ENCODE peak calls at places on chromosome 18, in four cellular contexts. W is GM20000, T is Calu3, M is vagina. A is an unnamed sample.

GRCh38 chr18:52723456-52724065 is 383.6 kb downstream of the DCC start:
- DNase-seq in W (no peak), T (no peak), M (no peak), A (no peak)

GRCh38 chr18:494602-494983 is 5.9 kb downstream of the COLEC12 start:
- DNase-seq in W (no peak), T (no peak), M (no peak), A (no peak)

GRCh38 chr18:46148810-46149209 is 44.6 kb downstream of the HAUS1 start:
- DNase-seq in W (peak), T (peak), M (no peak), A (peak)

GRCh38 chr18:6763524-6763923 is 34.0 kb downstream of the ARHGAP28 start:
- DNase-seq in W (no peak), T (no peak), M (no peak), A (no peak)

GRCh38 chr18:63421514-63421913 is 762 bp downstream of the VPS4B start:
- DNase-seq in W (no peak), T (no peak), M (no peak), A (no peak)

GRCh38 chr18:64851796-64852195 is 702.9 kb upstream of the LINC00305 start:
- DNase-seq in W (no peak), T (peak), M (no peak), A (no peak)

GRCh38 chr18:42437646-42438045 is 482.6 kb downstream of the PIK3C3 start:
- DNase-seq in W (no peak), T (no peak), M (no peak), A (no peak)

GRCh38 chr18:48715651-48716354 is 177.0 kb downstream of the CTIF start:
- DNase-seq in W (peak), T (no peak), M (no peak), A (peak)

GRCh38 chr18:21369146-21369545 is 127.1 kb downstream of the GREB1L start:
- DNase-seq in W (no peak), T (no peak), M (no peak), A (no peak)

GRCh38 chr18:26207937-26208336 is 18.3 kb upstream of the TAF4B start:
- DNase-seq in W (no peak), T (no peak), M (no peak), A (no peak)

GRCh38 chr18:8084160-8084559 is 517.0 kb downstream of the PTPRM start:
- DNase-seq in W (no peak), T (peak), M (no peak), A (no peak)

GRCh38 chr18:28916436-28916835 is 739.5 kb upstream of the CDH2 start:
- DNase-seq in W (no peak), T (no peak), M (no peak), A (no peak)

GRCh38 chr18:6982398-6982797 is 135.2 kb downstream of the LAMA1 start:
- DNase-seq in W (no peak), T (no peak), M (no peak), A (no peak)

GRCh38 chr18:53018791-53019190 is 678.8 kb downstream of the DCC start:
- DNase-seq in W (no peak), T (no peak), M (no peak), A (no peak)

GRCh38 chr18:29003194-29003593 is 826.3 kb upstream of the CDH2 start:
- DNase-seq in W (no peak), T (no peak), M (no peak), A (no peak)

DNA sequence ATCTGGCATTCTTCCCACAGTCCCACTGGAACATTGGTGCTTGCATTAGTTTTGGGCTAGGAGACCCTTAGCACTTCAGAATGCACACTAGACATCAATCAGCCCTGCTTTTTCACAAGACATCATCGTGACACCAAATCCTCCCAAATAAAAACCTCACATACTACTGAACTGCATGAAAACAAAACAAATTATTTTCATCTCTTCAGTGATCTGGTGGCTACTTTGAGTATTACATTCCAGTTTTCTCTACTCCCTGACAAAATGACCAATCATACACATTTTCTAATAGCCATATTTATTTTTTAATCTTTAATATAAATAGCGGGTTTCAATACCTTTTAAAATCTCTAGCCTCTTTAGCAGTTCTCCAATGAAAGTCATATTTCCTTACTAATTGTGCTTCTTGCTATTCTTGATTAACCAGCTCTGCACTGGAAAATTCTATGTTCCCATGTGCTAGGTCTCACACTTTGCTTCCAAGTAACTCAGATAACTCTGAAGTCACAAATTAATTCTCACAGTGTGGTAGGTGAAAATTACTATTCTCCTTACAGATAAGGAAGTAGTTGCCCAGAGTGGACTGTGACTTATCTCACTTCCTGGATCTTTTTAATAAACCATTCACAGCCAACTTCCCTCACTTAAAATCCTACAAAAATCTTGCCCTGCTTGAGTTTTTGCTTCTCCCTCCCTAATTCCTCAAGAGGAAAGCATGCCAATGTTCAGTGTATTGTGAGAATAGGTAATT is 82.5 kb upstream of the EPB41L3 start:
- DNase-seq in W (no peak), T (no peak), M (no peak), A (no peak)
- TF ChIP-seq CTCF in W (no peak), T (no peak), M (no peak), A (no peak)

GRCh38 chr18:43634994-43635393 is 357.7 kb upstream of the SYT4 start:
- DNase-seq in W (no peak), T (no peak), M (no peak), A (no peak)
- TF ChIP-seq CTCF in W (no peak), T (no peak), M (no peak), A (no peak)

GRCh38 chr18:32470713-32471633 is at the start of gene GAREM1:
- DNase-seq in W (peak), T (peak), M (no peak), A (peak)

GRCh38 chr18:32469691-32470131 is 971 bp downstream of the GAREM1 start:
- DNase-seq in W (no peak), T (no peak), M (no peak), A (peak)

GRCh38 chr18:32470136-32470712 is 458 bp downstream of the GAREM1 start:
- DNase-seq in W (peak), T (peak), M (no peak), A (peak)

GRCh38 chr18:32468147-32468845 is 2.4 kb downstream of the GAREM1 start:
- DNase-seq in W (no peak), T (no peak), M (no peak), A (no peak)

GRCh38 chr18:32469190-32469611 is 1.5 kb downstream of the GAREM1 start:
- DNase-seq in W (peak), T (peak), M (no peak), A (no peak)
- TF ChIP-seq CTCF in W (no peak), T (no peak), M (no peak), A (no peak)

DNA sequence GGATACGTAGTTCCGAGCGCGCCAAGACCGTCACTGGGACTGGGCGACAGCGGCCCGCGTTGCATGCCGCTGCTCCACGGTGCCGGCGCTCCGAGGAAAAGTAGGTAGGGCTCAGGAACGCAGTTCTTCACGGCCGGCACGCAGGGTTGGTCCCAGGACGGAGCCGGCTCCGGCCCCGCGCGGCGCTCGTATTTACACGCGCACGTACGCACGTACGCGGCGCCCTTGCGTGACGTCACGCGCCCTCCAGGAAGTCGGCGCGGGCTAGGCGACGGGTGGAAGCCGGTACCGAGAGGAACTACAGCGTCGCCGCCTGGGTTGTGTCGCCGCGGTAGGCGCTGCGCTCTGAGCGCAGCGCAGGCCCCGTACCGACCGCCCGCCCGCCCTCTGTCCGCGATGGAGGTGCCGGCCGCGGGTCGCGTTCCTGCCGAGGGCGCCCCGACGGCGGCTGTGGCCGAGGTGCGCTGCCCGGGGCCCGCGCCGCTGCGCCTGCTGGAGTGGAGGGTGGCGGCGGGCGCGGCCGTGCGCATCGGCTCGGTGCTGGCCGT is at the start of gene CTDP1:
- DNase-seq in W (peak), T (peak), M (no peak), A (peak)
- TF ChIP-seq CTCF in W (no peak), T (no peak), M (no peak), A (no peak)

GRCh38 chr18:13105059-13105458 is 113.5 kb upstream of the LDLRAD4 start:
- DNase-seq in W (no peak), T (no peak), M (no peak), A (no peak)

GRCh38 chr18:13100942-13101658 is 109.9 kb downstream of the CEP192 start:
- DNase-seq in W (no peak), T (no peak), M (no peak), A (no peak)

GRCh38 chr18:13101659-13101992 is 110.5 kb downstream of the CEP192 start:
- DNase-seq in W (no peak), T (no peak), M (no peak), A (no peak)

GRCh38 chr18:13107074-13107473 is 111.5 kb upstream of the LDLRAD4 start:
- DNase-seq in W (no peak), T (no peak), M (no peak), A (no peak)

DNA sequence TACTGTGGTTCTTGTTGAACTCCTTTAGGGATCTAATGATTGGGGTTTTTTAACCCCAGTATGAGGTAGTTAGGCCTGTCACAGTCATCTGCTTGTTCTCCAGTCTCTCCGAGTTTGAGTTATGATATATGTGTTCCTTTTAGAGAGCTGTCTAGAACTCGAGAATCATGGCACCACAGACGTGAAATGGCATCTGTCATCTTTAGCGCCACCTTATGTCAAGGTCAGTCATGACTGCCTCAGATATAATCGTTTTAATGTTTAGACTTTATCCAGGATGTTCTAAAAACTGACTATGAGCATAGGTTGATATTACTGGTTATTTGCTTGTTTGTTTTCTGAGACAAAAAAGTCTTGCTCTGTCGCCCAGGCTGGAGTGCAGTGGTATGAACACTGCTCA is 112.2 kb downstream of the CEP192 start:
- DNase-seq in W (no peak), T (no peak), M (no peak), A (no peak)
- TF ChIP-seq CTCF in W (no peak), T (peak), M (no peak), A (peak)

GRCh38 chr18:24734058-24734457 is 273.6 kb downstream of the HRH4 start:
- DNase-seq in W (no peak), T (peak), M (no peak), A (no peak)
- TF ChIP-seq CTCF in W (no peak), T (no peak), M (no peak), A (no peak)

A was measured in GM13977.